ENCODE peak calls at places on chromosome 5, in six cellular contexts. N, D, R, Y, J and T are unnamed samples.

GRCh38 chr5:94893404-94894145 is 275.1 kb downstream of the SLF1 start:
- DNase-seq in N (no peak), D (peak), R (no peak), Y (no peak), J (peak), T (no peak)

GRCh38 chr5:163373401-163374066 is 63.9 kb upstream of the CCNG1 start:
- DNase-seq in N (no peak), D (no peak), R (no peak), Y (no peak), J (no peak), T (no peak)

GRCh38 chr5:14714706-14715105 is 50.2 kb downstream of the OTULIN start:
- DNase-seq in N (no peak), D (no peak), R (no peak), Y (no peak), J (no peak), T (no peak)

GRCh38 chr5:132211787-132212186 is 15.9 kb downstream of the P4HA2 start:
- DNase-seq in N (no peak), D (no peak), R (no peak), Y (no peak), J (no peak), T (no peak)

GRCh38 chr5:34771076-34771475 is 67.9 kb upstream of the TTC23L start:
- DNase-seq in N (no peak), D (no peak), R (no peak), Y (no peak), J (no peak), T (no peak)

GRCh38 chr5:103582364-103582763 is 19.8 kb upstream of the NUDT12 start:
- DNase-seq in N (no peak), D (peak), R (no peak), Y (peak), J (peak), T (no peak)

GRCh38 chr5:138926688-138927448 is 51.7 kb upstream of the LRRTM2 start:
- DNase-seq in N (no peak), D (no peak), R (no peak), Y (no peak), J (no peak), T (no peak)

GRCh38 chr5:159310492-159310891 is 19.8 kb downstream of the IL12B start:
- DNase-seq in N (peak), D (no peak), R (no peak), Y (peak), J (peak), T (peak)

GRCh38 chr5:143889986-143890385 is 78.0 kb downstream of the HMHB1 start:
- DNase-seq in N (no peak), D (no peak), R (no peak), Y (no peak), J (no peak), T (no peak)

GRCh38 chr5:140563554-140563953 is 844 bp downstream of the APBB3 start:
- DNase-seq in N (no peak), D (no peak), R (no peak), Y (peak), J (no peak), T (no peak)

GRCh38 chr5:139851558-139851957 is 56.0 kb downstream of the PSD2 start:
- DNase-seq in N (no peak), D (no peak), R (peak), Y (no peak), J (no peak), T (no peak)

GRCh38 chr5:126501448-126501847 is 78.2 kb downstream of the GRAMD2B start:
- DNase-seq in N (no peak), D (no peak), R (no peak), Y (no peak), J (no peak), T (no peak)

GRCh38 chr5:34516686-34517085 is 139.4 kb upstream of the RAI14 start:
- DNase-seq in N (no peak), D (no peak), R (no peak), Y (no peak), J (no peak), T (no peak)

GRCh38 chr5:95390812-95391492 is at the start of gene FAM81B:
- DNase-seq in N (no peak), D (no peak), R (no peak), Y (no peak), J (no peak), T (no peak)

GRCh38 chr5:67037171-67037570 is 159.4 kb downstream of the CD180 start:
- DNase-seq in N (no peak), D (no peak), R (no peak), Y (no peak), J (no peak), T (no peak)

GRCh38 chr5:67043789-67044511 is 152.6 kb downstream of the CD180 start:
- DNase-seq in N (no peak), D (no peak), R (no peak), Y (no peak), J (no peak), T (no peak)

GRCh38 chr5:67035098-67035740 is 161.4 kb downstream of the CD180 start:
- DNase-seq in N (no peak), D (no peak), R (no peak), Y (no peak), J (no peak), T (no peak)

GRCh38 chr5:67042586-67043133 is 153.9 kb downstream of the CD180 start:
- DNase-seq in N (no peak), D (no peak), R (no peak), Y (no peak), J (no peak), T (no peak)

GRCh38 chr5:67038817-67039603 is 157.6 kb downstream of the CD180 start:
- DNase-seq in N (no peak), D (peak), R (no peak), Y (no peak), J (no peak), T (no peak)
- TF ChIP-seq EP300 in N (no peak), D (no peak), R (no peak), Y (no peak), J (no peak), T (no peak)

GRCh38 chr5:122967085-122967484 is 69.4 kb downstream of the PPIC start:
- DNase-seq in N (no peak), D (no peak), R (no peak), Y (no peak), J (no peak), T (no peak)
- H3K4me3 ChIP-seq in N (no peak), D (no peak), R (no peak), Y (no peak), J (no peak), T (no peak)

GRCh38 chr5:113295111-113295539 is 139.7 kb downstream of the TSSK1B start:
- DNase-seq in N (no peak), D (no peak), R (no peak), Y (no peak), J (no peak), T (no peak)

GRCh38 chr5:113293068-113293571 is 141.7 kb downstream of the TSSK1B start:
- DNase-seq in N (peak), D (no peak), R (no peak), Y (no peak), J (no peak), T (no peak)

GRCh38 chr5:113292535-113292934 is 142.3 kb downstream of the TSSK1B start:
- DNase-seq in N (no peak), D (no peak), R (no peak), Y (no peak), J (no peak), T (no peak)

GRCh38 chr5:113293613-113294340 is 141.0 kb downstream of the TSSK1B start:
- DNase-seq in N (peak), D (no peak), R (no peak), Y (no peak), J (no peak), T (no peak)

GRCh38 chr5:113294341-113295110 is 140.3 kb downstream of the TSSK1B start:
- DNase-seq in N (peak), D (peak), R (peak), Y (peak), J (peak), T (peak)
- TF ChIP-seq CTCF in N (peak), D (peak), R (no peak), Y (no peak), J (no peak), T (no peak)

GRCh38 chr5:60519372-60519771 is 180.6 kb downstream of the DEPDC1B start:
- DNase-seq in N (no peak), D (no peak), R (no peak), Y (no peak), J (no peak), T (no peak)
- TF ChIP-seq EP300 in N (no peak), D (no peak), R (no peak), Y (no peak), J (no peak), T (no peak)

DNA sequence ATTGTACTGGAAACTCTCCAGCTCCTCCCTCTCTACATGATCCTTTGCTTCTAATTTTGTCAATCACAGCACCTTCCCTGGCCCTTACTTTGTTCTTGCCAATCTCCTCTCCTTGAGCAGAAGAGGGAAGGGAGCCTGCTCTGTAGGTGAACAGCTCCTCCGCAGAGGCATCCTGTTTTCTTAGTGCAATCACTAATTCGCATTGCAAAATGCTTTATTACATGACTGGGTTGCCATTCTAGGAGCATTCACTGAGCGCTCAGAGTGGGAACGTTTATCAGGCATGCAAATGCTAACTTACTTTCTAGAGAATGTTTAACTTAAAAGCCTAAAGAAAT is 416 bp upstream of the SNX18 start:
- DNase-seq in N (no peak), D (no peak), R (no peak), Y (peak), J (no peak), T (no peak)
- H3K4me3 ChIP-seq in N (peak), D (peak), R (peak), Y (peak), J (no peak), T (peak)